ENCODE peak calls at places on chromosomes 2 and 18, in seven cellular contexts. H is ascending aorta, P is tibial nerve, Z is neural crest cell, O is progenitor cell of endocrine pancreas, R is GM12864, B is hepatocyte. A is an unnamed sample.

GRCh38 chr2:121038831-121039230 is 246.2 kb downstream of the TFCP2L1 start:
- DNase-seq in B (no peak), P (no peak), O (no peak), R (no peak), Z (no peak), H (no peak), A (no peak)

GRCh38 chr2:12341919-12342318 is 374.8 kb upstream of the TRIB2 start:
- DNase-seq in B (peak), R (no peak), P (no peak), Z (no peak), O (no peak), H (no peak), A (no peak)

GRCh38 chr2:239075918-239076727 is 228.2 kb downstream of the TWIST2 start:
- DNase-seq in Z (no peak), H (no peak), P (no peak), R (no peak), B (no peak), O (no peak), A (no peak)

GRCh38 chr2:40213616-40214015 is 238.3 kb downstream of the SLC8A1 start:
- DNase-seq in P (no peak), H (no peak), R (no peak), O (no peak), B (no peak), Z (no peak), A (no peak)

GRCh38 chr18:25097119-25098114 is 254.5 kb downstream of the ZNF521 start:
- DNase-seq in R (no peak), P (no peak), O (no peak), H (no peak), B (no peak), Z (no peak), A (no peak)

GRCh38 chr2:73984203-73984921 is at the start of gene TET3:
- DNase-seq in B (peak), O (peak), Z (peak), P (no peak), H (no peak), R (no peak), A (peak)

GRCh38 chr2:151716721-151717120 is 17.6 kb downstream of the NEB start:
- DNase-seq in B (no peak), Z (no peak), H (no peak), R (no peak), P (no peak), O (no peak), A (no peak)

GRCh38 chr18:10142056-10142455 is 228.2 kb downstream of the VAPA start:
- DNase-seq in P (no peak), R (no peak), B (no peak), H (no peak), O (no peak), Z (no peak), A (no peak)

GRCh38 chr2:132651115-132652099 is 18.6 kb downstream of the LYPD1 start:
- DNase-seq in O (peak), R (no peak), H (no peak), Z (peak), B (peak), P (no peak), A (no peak)
- TF ChIP-seq CTCF in O (peak), R (peak), H (no peak), Z (peak), B (peak), P (peak), A (peak)

GRCh38 chr2:61470122-61470951 is 550 bp downstream of the USP34 start:
- DNase-seq in P (peak), H (peak), O (peak), R (peak), Z (peak), B (peak), A (peak)

GRCh38 chr2:61469424-61470121 is 1.3 kb downstream of the USP34 start:
- DNase-seq in H (no peak), Z (no peak), O (no peak), B (peak), R (no peak), P (no peak), A (no peak)

GRCh38 chr2:61471905-61472805 is 1.3 kb upstream of the USP34 start:
- DNase-seq in P (no peak), Z (no peak), O (no peak), H (no peak), R (no peak), B (peak), A (peak)

GRCh38 chr2:61470965-61471904 is at the start of gene USP34:
- DNase-seq in O (peak), B (peak), Z (peak), R (peak), H (peak), P (peak), A (peak)
- TF ChIP-seq CTCF in O (peak), B (no peak), Z (no peak), R (peak), H (no peak), P (no peak), A (no peak)

DNA sequence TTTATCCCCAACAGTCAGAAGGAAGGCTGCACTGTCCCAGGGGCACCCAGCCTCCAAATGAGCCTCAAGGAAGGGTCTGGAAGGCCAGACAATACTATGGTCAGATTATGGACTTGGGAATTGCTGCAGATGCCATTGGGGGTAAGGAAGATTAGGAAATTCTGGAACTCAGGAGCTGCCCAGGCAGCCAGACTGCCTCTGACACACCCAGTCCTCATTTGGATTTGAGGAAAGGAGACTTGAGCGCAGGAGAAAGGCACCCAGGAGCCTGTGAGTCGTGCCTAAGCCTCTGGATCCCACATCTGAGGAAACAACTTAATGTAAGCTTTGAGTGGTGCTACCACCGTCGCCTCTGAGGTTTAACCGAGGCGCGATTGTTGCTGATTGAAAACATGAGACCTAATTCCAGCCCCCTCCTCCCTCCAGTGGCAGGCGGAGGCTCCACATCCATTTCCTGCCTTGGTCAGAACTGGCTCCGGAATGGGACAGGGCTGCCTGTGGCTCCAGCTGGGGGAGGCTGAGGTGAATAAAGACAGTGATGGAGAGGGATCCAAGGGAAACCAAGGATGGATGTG is 176.8 kb upstream of the PKDCC start:
- DNase-seq in B (no peak), P (no peak), H (no peak), Z (peak), O (no peak), R (no peak), A (no peak)
- TF ChIP-seq CTCF in B (peak), P (no peak), H (peak), Z (peak), O (peak), R (no peak), A (no peak)

GRCh38 chr2:99559075-99559662 is 69.4 kb upstream of the REV1 start:
- DNase-seq in O (peak), R (peak), B (peak), H (peak), Z (peak), P (peak), A (peak)

GRCh38 chr2:99550368-99550767 is 60.6 kb upstream of the REV1 start:
- DNase-seq in B (no peak), O (no peak), H (no peak), Z (no peak), P (no peak), R (no peak), A (no peak)

GRCh38 chr2:99552529-99552928 is 62.7 kb upstream of the REV1 start:
- DNase-seq in P (no peak), R (no peak), Z (no peak), O (no peak), H (no peak), B (no peak), A (no peak)

GRCh38 chr2:99555410-99555809 is 65.6 kb upstream of the REV1 start:
- DNase-seq in Z (no peak), R (no peak), H (no peak), B (no peak), O (no peak), P (no peak), A (no peak)

GRCh38 chr2:99554238-99554637 is 64.4 kb upstream of the REV1 start:
- DNase-seq in H (no peak), B (peak), O (peak), P (no peak), Z (no peak), R (no peak), A (no peak)
- TF ChIP-seq CTCF in H (no peak), B (peak), O (peak), P (no peak), Z (peak), R (no peak), A (no peak)